ENCODE peak calls at places on chromosomes 1 and 21, in four cellular contexts. F is right cardiac atrium, Q is psoas muscle, Y is spleen. X is an unnamed sample. For H3K27me3, the result is how much of the 10 kb centered on the place peaks cover.

GRCh38 chr1:207951652-207952051 is 40.7 kb upstream of the CD34 start:
- DNase-seq in F (no peak), Q (no peak), Y (no peak), X (no peak)

GRCh38 chr21:42567861-42568260 is 54.2 kb downstream of the SLC37A1 start:
- DNase-seq in F (no peak), Y (peak), Q (no peak), X (no peak)

GRCh38 chr21:34916446-34916845 is 132.7 kb downstream of the RUNX1 start:
- DNase-seq in Q (no peak), Y (no peak), F (no peak), X (no peak)

GRCh38 chr21:42102516-42102915 is 31.4 kb downstream of the UMODL1 start:
- DNase-seq in F (no peak), Q (no peak), Y (no peak), X (no peak)

GRCh38 chr1:17572264-17572985 is 32.9 kb downstream of the ARHGEF10L start:
- DNase-seq in Y (no peak), Q (no peak), F (peak), X (no peak)

GRCh38 chr1:120178799-120179419 is 2.6 kb upstream of the SEC22B start:
- DNase-seq in Q (no peak), F (no peak), Y (no peak), X (no peak)

GRCh38 chr1:26284597-26285351 is 4.9 kb downstream of the SH3BGRL3 start:
- DNase-seq in Q (peak), F (peak), Y (peak), X (peak)

GRCh38 chr1:89757532-89757931 is 63.3 kb upstream of the LRRC8D start:
- DNase-seq in Y (peak), Q (peak), F (peak), X (no peak)

GRCh38 chr1:173742203-173742886 is 27.6 kb downstream of the KLHL20 start:
- DNase-seq in Y (no peak), Q (no peak), F (no peak), X (no peak)

GRCh38 chr1:199857103-199857502 is 170.4 kb upstream of the NR5A2 start:
- DNase-seq in F (no peak), Q (no peak), Y (no peak), X (no peak)

GRCh38 chr1:96157101-96157500 is 564.5 kb upstream of the PTBP2 start:
- DNase-seq in Y (no peak), F (no peak), Q (no peak), X (no peak)

DNA sequence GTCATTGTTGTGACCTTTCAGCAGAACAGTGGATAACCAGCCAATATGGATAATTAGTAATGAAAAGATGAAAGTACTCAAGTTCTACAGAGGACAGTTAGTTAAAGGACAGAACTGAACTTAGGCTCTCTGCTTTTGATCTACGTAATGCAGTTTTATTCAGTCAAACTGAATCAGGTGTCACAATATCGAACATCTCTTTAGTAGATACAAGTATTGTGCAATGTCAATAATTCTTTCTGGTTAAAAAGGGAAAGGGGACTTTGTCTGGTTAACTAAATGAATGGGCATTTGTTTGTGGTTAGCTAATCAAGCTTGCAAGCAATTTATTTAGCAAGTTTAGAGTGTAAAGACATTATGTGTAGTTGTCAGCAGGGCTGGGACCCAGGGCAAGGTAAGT is 562.2 kb upstream of the PTBP2 start:
- DNase-seq in F (no peak), Q (no peak), Y (no peak), X (no peak)
- H3K4me3 ChIP-seq in F (no peak), Q (no peak), Y (no peak), X (no peak)

GRCh38 chr1:165234149-165234548 is 122.4 kb downstream of the LMX1A start:
- DNase-seq in F (no peak), Y (no peak), Q (no peak), X (no peak)
- H3K27me3 ChIP-seq in F (under half), Y (under half), Q (under half), X (under half)

GRCh38 chr1:31653761-31654160 is 9.1 kb upstream of the PEF1 start:
- DNase-seq in Q (no peak), F (no peak), Y (no peak), X (no peak)
- H3K4me3 ChIP-seq in Q (no peak), F (no peak), Y (no peak), X (no peak)

GRCh38 chr1:23461050-23461449 is 22.9 kb downstream of the ASAP3 start:
- DNase-seq in F (no peak), Y (no peak), Q (no peak), X (no peak)
- H3K27me3 ChIP-seq in F (under half), Y (under half), Q (under half), X (under half)

GRCh38 chr1:59697138-59697811 is 117.5 kb upstream of the HOOK1 start:
- DNase-seq in F (no peak), Y (no peak), Q (no peak), X (no peak)
- H3K4me3 ChIP-seq in F (no peak), Y (no peak), Q (peak), X (peak)

DNA sequence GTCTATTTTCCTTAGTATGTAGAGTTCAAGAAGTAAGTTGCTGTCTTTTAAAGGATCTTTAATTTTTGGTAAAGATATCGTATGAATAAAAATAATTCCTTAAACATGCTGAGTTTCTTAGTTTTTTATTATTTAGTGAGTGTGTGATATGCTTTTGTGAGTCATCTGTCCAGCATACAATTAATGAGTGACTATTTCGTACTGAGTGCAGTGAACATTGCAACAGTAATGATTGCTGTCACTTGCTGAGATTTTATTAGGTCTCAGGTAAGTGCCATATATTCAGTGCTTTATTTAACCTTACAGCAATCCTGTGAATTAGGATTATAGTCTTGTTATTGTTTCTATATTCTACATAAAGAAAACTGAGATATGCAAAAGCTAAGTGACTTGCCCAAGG is 22.6 kb downstream of the MIGA1 start:
- DNase-seq in Y (no peak), F (no peak), Q (no peak), X (no peak)
- H3K27me3 ChIP-seq in Y (under half), F (under half), Q (under half), X (under half)